ENCODE peak calls at places on chromosome 16, in seven cellular contexts. V is body of pancreas, T is mammary epithelial cell, U is PC-9, A is BE2C, Z is breast epithelium, P is A549. M is an unnamed sample.

GRCh38 chr16:84332975-84333684 is 35.2 kb upstream of the ATP2C2 start:
- DNase-seq in V (no peak), T (no peak), U (no peak), A (no peak), Z (no peak), P (no peak), M (no peak)

GRCh38 chr16:28136751-28137434 is 73.4 kb upstream of the GSG1L start:
- DNase-seq in V (no peak), T (no peak), U (no peak), A (no peak), Z (no peak), P (no peak), M (no peak)

GRCh38 chr16:11913425-11914079 is 2.2 kb downstream of the GSPT1 start:
- DNase-seq in V (peak; percentile 10), T (peak; percentile 75), U (peak; percentile 39), A (no peak), Z (no peak), P (peak; percentile 19), M (no peak)

GRCh38 chr16:72666267-72666666 is 381.7 kb downstream of the ZFHX3 start:
- DNase-seq in V (no peak), T (no peak), U (no peak), A (no peak), Z (no peak), P (no peak), M (no peak)

GRCh38 chr16:54846761-54847160 is 83.9 kb upstream of the IRX5 start:
- DNase-seq in V (peak; percentile 19), T (peak; percentile 91), U (peak; percentile 89), A (no peak), Z (no peak), P (peak; percentile 8), M (peak; percentile 26)

GRCh38 chr16:57077714-57078113 is 14.7 kb upstream of the CPNE2 start:
- DNase-seq in V (no peak), T (no peak), U (no peak), A (no peak), Z (no peak), P (no peak), M (no peak)

GRCh38 chr16:88274847-88275246 is 107.9 kb upstream of the ZNF469 start:
- DNase-seq in V (no peak), T (no peak), U (no peak), A (peak; percentile 48), Z (no peak), P (no peak), M (no peak)

GRCh38 chr16:68355447-68356248 is 44.8 kb downstream of the PRMT7 start:
- DNase-seq in V (no peak), T (no peak), U (no peak), A (no peak), Z (no peak), P (no peak), M (no peak)

GRCh38 chr16:25735645-25736044 is 43.9 kb downstream of the HS3ST4 start:
- DNase-seq in V (no peak), T (no peak), U (no peak), A (no peak), Z (no peak), P (no peak), M (no peak)

GRCh38 chr16:85296859-85297698 is 184.8 kb upstream of the CIBAR2 start:
- DNase-seq in V (peak; percentile 54), T (no peak), U (no peak), A (peak; percentile 58), Z (no peak), P (peak; percentile 53), M (no peak)

GRCh38 chr16:11629071-11630030 is 38.9 kb upstream of the SNN start:
- DNase-seq in V (peak; percentile 70), T (no peak), U (no peak), A (no peak), Z (no peak), P (no peak), M (no peak)

DNA sequence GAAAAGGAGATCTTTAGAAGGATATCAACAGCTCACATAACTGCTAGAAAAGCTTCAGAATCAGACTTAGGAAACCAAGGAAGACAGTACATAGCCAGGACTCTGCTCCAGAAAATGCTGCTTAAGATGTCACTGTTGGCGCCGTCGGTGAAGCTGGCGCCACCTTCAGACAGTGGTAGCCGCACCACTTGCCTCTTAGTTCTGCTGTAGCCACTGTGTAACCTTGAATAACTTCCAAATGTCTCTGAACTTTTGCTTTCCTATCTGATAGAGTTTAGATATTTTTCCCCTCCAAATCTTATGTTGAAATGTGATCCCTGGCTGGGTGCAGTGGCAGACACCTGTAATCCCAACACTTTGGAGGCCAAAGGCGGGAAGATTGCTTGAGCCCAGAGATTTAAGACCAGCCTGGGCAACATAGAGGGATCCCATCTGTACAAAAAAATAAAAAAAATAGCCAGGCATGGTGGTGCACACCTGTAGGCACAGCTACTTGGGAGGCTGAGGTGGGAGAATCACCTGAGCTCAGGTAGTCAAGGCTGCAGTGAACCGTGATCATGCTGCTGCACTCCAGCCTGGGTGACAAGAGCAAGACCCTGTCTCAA is 6.3 kb upstream of the USP31 start:
- DNase-seq in V (peak; percentile 51), T (no peak), U (no peak), A (no peak), Z (no peak), P (peak; percentile 41), M (no peak)
- TF ChIP-seq CTCF in V (peak; percentile 41), T (peak; percentile 10), U (no peak), A (peak; percentile 58), Z (no peak), P (peak; percentile 47), M (no peak)

GRCh38 chr16:58963479-58963878 is 229.4 kb upstream of the GOT2 start:
- DNase-seq in V (no peak), T (no peak), U (no peak), A (no peak), Z (no peak), P (no peak), M (no peak)

GRCh38 chr16:58960034-58960433 is 225.9 kb upstream of the GOT2 start:
- DNase-seq in V (no peak), T (no peak), U (no peak), A (no peak), Z (no peak), P (no peak), M (no peak)

GRCh38 chr16:58960484-58960883 is 226.4 kb upstream of the GOT2 start:
- DNase-seq in V (no peak), T (no peak), U (no peak), A (no peak), Z (no peak), P (no peak), M (no peak)
- H3K4me1 ChIP-seq in V (no peaks in the 10 kb centered on the region), T (no peaks in the 10 kb centered on the region), U (no peaks in the 10 kb centered on the region), A (no peaks in the 10 kb centered on the region), Z (no peaks in the 10 kb centered on the region), P (no peaks in the 10 kb centered on the region), M (no peaks in the 10 kb centered on the region)

GRCh38 chr16:29815793-29816693 is at the start of gene PAGR1:
- DNase-seq in V (peak; percentile 99), T (peak; percentile 99), U (peak; percentile 98), A (peak; percentile 98), Z (peak; percentile 99), P (peak; percentile 100), M (peak; percentile 98)

GRCh38 chr16:29814592-29814991 is 1.4 kb upstream of the PAGR1 start:
- DNase-seq in V (no peak), T (no peak), U (no peak), A (no peak), Z (no peak), P (no peak), M (no peak)

GRCh38 chr16:29815032-29815721 is 775 bp upstream of the PAGR1 start:
- DNase-seq in V (no peak), T (no peak), U (no peak), A (peak; percentile 50), Z (no peak), P (no peak), M (no peak)

GRCh38 chr16:29818082-29818481 is 2.1 kb downstream of the PAGR1 start:
- DNase-seq in V (no peak), T (no peak), U (no peak), A (no peak), Z (no peak), P (no peak), M (no peak)

GRCh38 chr16:29816694-29817441 is 916 bp downstream of the PAGR1 start:
- DNase-seq in V (peak; percentile 74), T (peak; percentile 69), U (peak; percentile 62), A (peak; percentile 68), Z (no peak), P (peak; percentile 71), M (peak; percentile 55)
- TF ChIP-seq CTCF in V (no peak), T (peak; percentile 28), U (no peak), A (peak; percentile 32), Z (peak; percentile 20), P (no peak), M (no peak)

GRCh38 chr16:23869052-23869451 is 33.3 kb downstream of the PRKCB start:
- DNase-seq in V (no peak), T (no peak), U (no peak), A (no peak), Z (no peak), P (no peak), M (no peak)
- H3K4me1 ChIP-seq in V (no peaks in the 10 kb centered on the region), T (no peaks in the 10 kb centered on the region), U (no peaks in the 10 kb centered on the region), A (no peaks in the 10 kb centered on the region), Z (no peaks in the 10 kb centered on the region), P (no peaks in the 10 kb centered on the region), M (no peaks in the 10 kb centered on the region)

GRCh38 chr16:80683646-80684045 is 120.8 kb downstream of the CDYL2 start:
- DNase-seq in V (no peak), T (no peak), U (no peak), A (no peak), Z (no peak), P (no peak), M (peak; percentile 1)

GRCh38 chr16:80684136-80684765 is 120.1 kb downstream of the CDYL2 start:
- DNase-seq in V (no peak), T (no peak), U (no peak), A (no peak), Z (no peak), P (no peak), M (peak; percentile 1)

GRCh38 chr16:80680839-80681238 is 123.6 kb downstream of the CDYL2 start:
- DNase-seq in V (no peak), T (no peak), U (no peak), A (no peak), Z (no peak), P (no peak), M (no peak)

GRCh38 chr16:80681436-80681835 is 123.0 kb downstream of the CDYL2 start:
- DNase-seq in V (no peak), T (no peak), U (no peak), A (no peak), Z (no peak), P (no peak), M (no peak)

DNA sequence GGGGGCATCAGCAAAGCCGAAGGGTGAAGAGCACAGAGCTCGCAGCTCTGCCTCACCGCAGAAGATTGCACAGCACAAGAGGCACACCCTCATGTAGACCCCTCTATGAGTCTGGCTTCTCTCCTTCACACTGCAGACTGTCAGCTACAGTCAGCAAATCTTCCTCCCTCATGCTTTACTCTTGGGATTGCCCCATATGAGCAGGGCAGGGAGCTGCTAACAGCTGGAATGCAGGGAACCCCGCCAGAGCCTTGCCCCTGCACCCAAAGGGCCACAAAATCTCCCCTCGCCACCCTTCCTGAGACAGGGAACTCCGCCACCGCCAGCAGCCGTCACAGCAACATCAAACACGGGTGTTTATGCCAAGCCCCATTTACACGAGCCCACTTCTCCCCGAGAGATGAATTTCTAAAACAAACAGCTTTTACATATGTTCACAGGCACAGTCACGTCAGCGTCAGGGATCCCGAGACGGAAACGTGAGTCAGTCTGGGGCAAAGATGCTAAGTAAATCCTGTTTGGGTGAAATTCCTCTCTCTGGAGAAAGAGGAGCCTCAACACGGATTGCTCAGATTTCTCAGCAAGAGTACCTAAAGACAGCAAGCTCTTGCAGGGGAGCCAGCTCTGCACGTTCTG is 121.8 kb downstream of the CDYL2 start:
- DNase-seq in V (no peak), T (no peak), U (no peak), A (no peak), Z (no peak), P (no peak), M (no peak)
- TF ChIP-seq CTCF in V (no peak), T (no peak), U (no peak), A (no peak), Z (no peak), P (no peak), M (no peak)

M was measured in prostate gland.